ENCODE peak calls at places on chromosomes 16 and 17, in nine cellular contexts. I is AG04449, F is IMR-90, N is fibroblast of the aortic adventitia, C is upper lobe of right lung, Z is RWPE1, L is epithelial cell of esophagus, P is psoas muscle, E is HFF-Myc. B is an unnamed sample.

GRCh38 chr16:84117482-84117843 is 721 bp upstream of the MBTPS1 start:
- DNase-seq in I (no peak), F (peak; percentile 31), N (no peak), C (no peak), Z (peak; percentile 11), L (peak; percentile 29), P (no peak), E (no peak), B (no peak)

GRCh38 chr16:87704754-87705353 is 60.9 kb downstream of the KLHDC4 start:
- DNase-seq in I (no peak), F (no peak), N (no peak), C (no peak), Z (no peak), L (no peak), P (no peak), E (no peak), B (no peak)

GRCh38 chr17:7720125-7720524 is 2.6 kb downstream of the DNAH2 start:
- DNase-seq in I (no peak), F (no peak), N (no peak), C (no peak), Z (no peak), L (no peak), P (no peak), E (no peak), B (no peak)

GRCh38 chr16:81987121-81987520 is 24.1 kb downstream of the SDR42E1 start:
- DNase-seq in I (no peak), F (no peak), N (no peak), C (no peak), Z (no peak), L (no peak), P (no peak), E (no peak), B (no peak)

GRCh38 chr16:4373909-4374742 is 2.5 kb downstream of the VASN start:
- DNase-seq in I (peak; percentile 95), F (peak; percentile 98), N (peak; percentile 99), C (peak; percentile 86), Z (peak; percentile 70), L (peak; percentile 76), P (peak; percentile 85), E (no peak), B (no peak)

GRCh38 chr17:64622931-64623654 is 39.0 kb downstream of the SMURF2 start:
- DNase-seq in I (peak; percentile 26), F (peak; percentile 91), N (peak; percentile 84), C (no peak), Z (peak; percentile 85), L (peak; percentile 90), P (no peak), E (peak; percentile 65), B (no peak)

GRCh38 chr17:13476722-13477121 is 125.0 kb downstream of the HS3ST3A1 start:
- DNase-seq in I (no peak), F (peak; percentile 51), N (peak; percentile 74), C (no peak), Z (no peak), L (no peak), P (no peak), E (no peak), B (no peak)

GRCh38 chr16:68451656-68452055 is 3.3 kb upstream of the SMPD3 start:
- DNase-seq in I (no peak), F (no peak), N (no peak), C (no peak), Z (no peak), L (no peak), P (no peak), E (no peak), B (no peak)

GRCh38 chr17:189444-189843 is 8.0 kb upstream of the DOC2B start:
- DNase-seq in I (no peak), F (no peak), N (no peak), C (no peak), Z (no peak), L (no peak), P (peak; percentile 14), E (no peak), B (no peak)

GRCh38 chr16:68367034-68367433 is 56.2 kb downstream of the PRMT7 start:
- DNase-seq in I (no peak), F (peak; percentile 9), N (peak; percentile 23), C (no peak), Z (peak; percentile 39), L (peak; percentile 55), P (no peak), E (no peak), B (no peak)

GRCh38 chr17:82596837-82597672 is 51.2 kb downstream of the WDR45B start:
- DNase-seq in I (no peak), F (no peak), N (no peak), C (no peak), Z (no peak), L (no peak), P (no peak), E (no peak), B (no peak)

GRCh38 chr17:45574376-45574775 is 83.9 kb upstream of the PLEKHM1 start:
- DNase-seq in I (peak; percentile 76), F (peak; percentile 88), N (peak; percentile 77), C (no peak), Z (no peak), L (no peak), P (no peak), E (no peak), B (no peak)

GRCh38 chr17:5446786-5447185 is 7.8 kb upstream of the C1QBP start:
- DNase-seq in I (no peak), F (no peak), N (no peak), C (no peak), Z (no peak), L (no peak), P (no peak), E (no peak), B (no peak)

GRCh38 chr17:142102-142661 is 4.8 kb downstream of the SCGB1C2 start:
- DNase-seq in I (no peak), F (peak; percentile 9), N (peak; percentile 2), C (peak; percentile 59), Z (peak; percentile 27), L (no peak), P (peak; percentile 68), E (no peak), B (peak; percentile 56)

GRCh38 chr17:16294560-16294959 is 58.7 kb downstream of the CENPV start:
- DNase-seq in I (no peak), F (no peak), N (no peak), C (no peak), Z (no peak), L (no peak), P (no peak), E (no peak), B (no peak)
- TF ChIP-seq CTCF in I (no peak), F (no peak), N (no peak), C (no peak), Z (no peak), L (no peak), P (no peak), E (no peak), B (no peak)

GRCh38 chr16:85978976-85979375 is 80.0 kb downstream of the IRF8 start:
- DNase-seq in I (no peak), F (no peak), N (no peak), C (no peak), Z (no peak), L (no peak), P (no peak), E (no peak), B (no peak)

GRCh38 chr16:85981826-85982562 is 83.0 kb downstream of the IRF8 start:
- DNase-seq in I (no peak), F (no peak), N (no peak), C (no peak), Z (no peak), L (no peak), P (no peak), E (no peak), B (no peak)

GRCh38 chr16:85978291-85978775 is 79.4 kb downstream of the IRF8 start:
- DNase-seq in I (no peak), F (no peak), N (no peak), C (peak; percentile 75), Z (no peak), L (no peak), P (no peak), E (no peak), B (no peak)

GRCh38 chr16:85980686-85981085 is 81.7 kb downstream of the IRF8 start:
- DNase-seq in I (no peak), F (no peak), N (no peak), C (no peak), Z (no peak), L (no peak), P (no peak), E (no peak), B (no peak)

DNA sequence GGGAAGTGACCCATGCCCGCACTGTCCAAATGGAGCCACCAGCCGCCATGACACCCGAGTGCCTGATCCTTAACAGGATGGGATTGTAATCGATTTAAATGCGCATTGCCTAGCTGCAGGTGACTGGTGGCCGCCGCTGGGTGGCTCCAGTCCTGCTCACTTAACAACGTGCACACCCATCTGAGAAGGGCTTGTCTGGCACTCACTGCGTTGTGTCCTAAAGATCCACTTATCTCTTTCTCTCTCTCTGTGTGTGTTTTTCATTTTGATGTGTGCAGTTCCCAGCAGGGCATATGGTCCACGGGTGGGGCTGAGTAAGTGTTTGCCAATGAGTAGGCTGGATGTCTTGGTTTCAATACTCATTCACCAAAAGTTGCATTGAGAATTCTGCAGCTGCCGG is 80.6 kb downstream of the IRF8 start:
- DNase-seq in I (no peak), F (no peak), N (no peak), C (no peak), Z (no peak), L (no peak), P (no peak), E (no peak), B (no peak)
- TF ChIP-seq CTCF in I (no peak), F (no peak), N (no peak), C (no peak), Z (no peak), L (no peak), P (no peak), E (no peak), B (no peak)

DNA sequence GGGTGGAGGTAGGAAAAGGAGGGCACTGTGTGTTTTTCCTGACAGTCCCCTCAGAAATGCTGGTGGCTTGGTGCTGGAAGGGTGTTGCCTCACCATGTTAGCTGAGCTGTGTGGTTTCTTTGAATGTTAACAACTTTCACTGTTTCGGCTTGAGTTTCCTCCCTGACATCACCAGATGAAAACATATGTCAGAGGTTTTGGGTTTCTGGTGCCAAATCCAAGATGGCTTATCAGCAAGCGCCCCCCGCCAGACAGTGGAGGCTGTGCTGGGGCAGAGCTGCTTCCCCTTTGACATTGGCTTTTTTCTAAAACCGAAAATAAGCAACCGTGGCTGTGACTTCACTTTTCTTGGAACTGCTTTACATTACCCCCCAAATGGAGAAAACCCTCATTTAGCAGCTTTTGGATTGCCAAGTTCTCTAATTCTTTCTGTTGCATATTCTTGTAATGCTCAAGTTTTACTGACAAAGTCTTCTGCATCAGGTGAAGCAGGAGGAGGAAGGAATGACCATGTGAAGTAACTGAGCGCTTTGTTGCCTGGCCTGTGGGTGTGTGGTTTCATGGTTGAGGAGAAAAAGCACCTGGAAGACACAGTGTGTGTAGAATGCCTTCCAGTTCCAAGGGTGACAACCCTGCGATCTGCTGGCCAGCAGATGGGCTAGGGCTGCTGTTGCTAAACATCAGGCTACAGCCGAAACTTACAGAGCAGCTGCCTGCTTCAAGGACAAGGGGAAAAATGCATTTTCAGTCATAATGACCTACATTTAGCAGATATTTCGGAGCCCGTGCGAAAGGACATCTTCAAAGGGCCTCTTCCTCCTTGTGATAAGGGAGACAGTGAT is 9.7 kb downstream of the RMI2 start:
- DNase-seq in I (no peak), F (peak; percentile 92), N (peak; percentile 75), C (peak; percentile 65), Z (no peak), L (no peak), P (no peak), E (no peak), B (no peak)
- TF ChIP-seq CTCF in I (no peak), F (peak; percentile 11), N (no peak), C (no peak), Z (no peak), L (no peak), P (no peak), E (no peak), B (no peak)

GRCh38 chr17:63413128-63413527 is 33.0 kb downstream of the CYB561 start:
- DNase-seq in I (no peak), F (no peak), N (no peak), C (no peak), Z (no peak), L (no peak), P (no peak), E (no peak), B (no peak)
- TF ChIP-seq CTCF in I (no peak), F (no peak), N (no peak), C (no peak), Z (no peak), L (no peak), P (no peak), E (no peak), B (no peak)

B was measured in type B pancreatic cell.